ENCODE peak calls at places on chromosome 6, in ten cellular contexts. L, W, E, G, P, C, V, Q, B and K are unnamed samples.

GRCh38 chr6:128417698-128418097 is 102.7 kb downstream of the PTPRK start:
- DNase-seq in B (no peak), L (no peak), P (no peak), Q (no peak), E (no peak), V (no peak), C (no peak), G (no peak), W (no peak), K (no peak)

GRCh38 chr6:168658059-168658458 is 217.1 kb downstream of the SMOC2 start:
- DNase-seq in G (no peak), Q (no peak), L (no peak), C (no peak), W (no peak), B (no peak), V (no peak), E (peak), P (no peak), K (no peak)

GRCh38 chr6:44431118-44431725 is 43.7 kb downstream of the CDC5L start:
- DNase-seq in E (peak), B (peak), L (peak), V (peak), Q (peak), W (no peak), G (peak), C (no peak), P (no peak), K (peak)

GRCh38 chr6:117906905-117907599 is at the start of gene SLC35F1:
- DNase-seq in L (peak), Q (peak), W (no peak), E (peak), G (no peak), C (peak), P (peak), B (peak), V (peak), K (no peak)

GRCh38 chr6:169955796-169956493 is 204.5 kb downstream of the ERMARD start:
- DNase-seq in V (no peak), E (peak), Q (no peak), G (no peak), L (no peak), B (no peak), W (no peak), P (no peak), C (no peak), K (no peak)

GRCh38 chr6:16637635-16638034 is 123.6 kb downstream of the ATXN1 start:
- DNase-seq in P (no peak), Q (no peak), L (no peak), G (no peak), E (no peak), B (no peak), W (no peak), C (no peak), V (no peak), K (no peak)

GRCh38 chr6:10418862-10419748 is 4.2 kb upstream of the TFAP2A start:
- DNase-seq in G (no peak), V (no peak), E (peak), L (peak), P (no peak), W (no peak), Q (no peak), C (no peak), B (peak), K (no peak)

GRCh38 chr6:33856655-33857054 is 52.9 kb upstream of the MLN start:
- DNase-seq in Q (no peak), P (no peak), V (no peak), B (no peak), E (no peak), L (no peak), W (no peak), G (peak), C (no peak), K (no peak)

GRCh38 chr6:105319331-105319730 is 83.6 kb downstream of the PREP start:
- DNase-seq in B (peak), C (no peak), L (peak), V (no peak), P (no peak), G (no peak), E (no peak), W (no peak), Q (no peak), K (no peak)

GRCh38 chr6:118410001-118410400 is 138.1 kb upstream of the PLN start:
- DNase-seq in G (no peak), C (no peak), V (no peak), E (no peak), B (no peak), Q (no peak), L (no peak), P (no peak), W (no peak), K (no peak)

GRCh38 chr6:147268254-147268653 is 64.0 kb downstream of the STXBP5 start:
- DNase-seq in P (no peak), Q (no peak), V (no peak), B (no peak), W (no peak), G (no peak), L (peak), C (no peak), E (no peak), K (no peak)

GRCh38 chr6:163646133-163646532 is 231.6 kb downstream of the QKI start:
- DNase-seq in W (no peak), G (no peak), E (no peak), P (no peak), L (no peak), Q (no peak), B (no peak), C (no peak), V (no peak), K (no peak)

GRCh38 chr6:5422321-5422915 is 161.1 kb downstream of the FARS2 start:
- DNase-seq in B (peak), P (no peak), W (peak), E (peak), Q (peak), V (no peak), G (no peak), L (peak), C (no peak), K (peak)